ENCODE peak calls at places on chromosomes 4 and X, in eight cellular contexts. One of them, this sample, is unnamed.

GRCh38 chr4:2252530-2252924 is 9.4 kb downstream of the MXD4 start:
- DNase-seq in GM23248: no peak
- DNase-seq in HepG2: no peak
- DNase-seq in A673: no peak
- DNase-seq in mammary epithelial cell: no peak
- DNase-seq in PC-3: no peak
- DNase-seq in H1: no peak
- DNase-seq in endothelial cell of umbilical vein: no peak
- DNase-seq in this sample: no peak

GRCh38 chr4:137253949-137254348 is 278.3 kb downstream of the PCDH18 start:
- DNase-seq in mammary epithelial cell: no peak
- DNase-seq in A673: no peak
- DNase-seq in HepG2: no peak
- DNase-seq in PC-3: no peak
- DNase-seq in H1: no peak
- DNase-seq in endothelial cell of umbilical vein: no peak
- DNase-seq in GM23248: peak
- DNase-seq in this sample: no peak

GRCh38 chr4:165331316-165331715 is 3.8 kb downstream of the MSMO1 start:
- DNase-seq in mammary epithelial cell: no peak
- DNase-seq in H1: no peak
- DNase-seq in HepG2: no peak
- DNase-seq in endothelial cell of umbilical vein: no peak
- DNase-seq in PC-3: no peak
- DNase-seq in A673: peak
- DNase-seq in GM23248: peak
- DNase-seq in this sample: no peak

GRCh38 chr4:87002682-87003043 is 67.9 kb downstream of the AFF1 start:
- DNase-seq in PC-3: no peak
- DNase-seq in mammary epithelial cell: no peak
- DNase-seq in endothelial cell of umbilical vein: no peak
- DNase-seq in HepG2: no peak
- DNase-seq in GM23248: no peak
- DNase-seq in H1: no peak
- DNase-seq in A673: no peak
- DNase-seq in this sample: peak

GRCh38 chr4:155809835-155810234 is 51.0 kb downstream of the GUCY1B1 start:
- DNase-seq in PC-3: peak
- DNase-seq in GM23248: peak
- DNase-seq in H1: no peak
- DNase-seq in A673: peak
- DNase-seq in mammary epithelial cell: peak
- DNase-seq in endothelial cell of umbilical vein: peak
- DNase-seq in HepG2: peak
- DNase-seq in this sample: peak

GRCh38 chrX:118025193-118025592 is 91.4 kb downstream of the KLHL13 start:
- DNase-seq in A673: no peak
- DNase-seq in HepG2: no peak
- DNase-seq in endothelial cell of umbilical vein: no peak
- DNase-seq in mammary epithelial cell: no peak
- DNase-seq in GM23248: no peak
- DNase-seq in H1: no peak
- DNase-seq in PC-3: peak
- DNase-seq in this sample: no peak

GRCh38 chr4:151641167-151641566 is 119.6 kb downstream of the GATB start:
- DNase-seq in mammary epithelial cell: peak
- DNase-seq in H1: no peak
- DNase-seq in endothelial cell of umbilical vein: no peak
- DNase-seq in GM23248: peak
- DNase-seq in PC-3: peak
- DNase-seq in HepG2: peak
- DNase-seq in A673: no peak
- DNase-seq in this sample: no peak

GRCh38 chrX:40068048-40068447 is 29.7 kb downstream of the BCOR start:
- DNase-seq in H1: no peak
- DNase-seq in endothelial cell of umbilical vein: no peak
- DNase-seq in HepG2: no peak
- DNase-seq in A673: peak
- DNase-seq in GM23248: peak
- DNase-seq in PC-3: peak
- DNase-seq in mammary epithelial cell: peak
- DNase-seq in this sample: no peak

GRCh38 chr4:4386296-4386735 is 586 bp upstream of the NSG1 start:
- DNase-seq in mammary epithelial cell: peak
- DNase-seq in GM23248: no peak
- DNase-seq in endothelial cell of umbilical vein: no peak
- DNase-seq in A673: peak
- DNase-seq in HepG2: no peak
- DNase-seq in PC-3: no peak
- DNase-seq in H1: no peak
- DNase-seq in this sample: peak

GRCh38 chr4:184472540-184473264 is 1.6 kb downstream of the IRF2 start:
- DNase-seq in HepG2: peak
- DNase-seq in H1: no peak
- DNase-seq in PC-3: peak
- DNase-seq in endothelial cell of umbilical vein: peak
- DNase-seq in GM23248: peak
- DNase-seq in mammary epithelial cell: peak
- DNase-seq in A673: peak
- DNase-seq in this sample: peak

GRCh38 chr4:951594-952468 is 19.6 kb downstream of the TMEM175 start:
- DNase-seq in PC-3: no peak
- DNase-seq in GM23248: no peak
- DNase-seq in endothelial cell of umbilical vein: no peak
- DNase-seq in A673: no peak
- DNase-seq in HepG2: no peak
- DNase-seq in H1: no peak
- DNase-seq in mammary epithelial cell: no peak
- DNase-seq in this sample: no peak

GRCh38 chrX:115297189-115297588 is 7.7 kb downstream of the LUZP4 start:
- DNase-seq in H1: no peak
- DNase-seq in HepG2: no peak
- DNase-seq in PC-3: peak
- DNase-seq in mammary epithelial cell: no peak
- DNase-seq in GM23248: no peak
- DNase-seq in endothelial cell of umbilical vein: no peak
- DNase-seq in A673: no peak
- DNase-seq in this sample: no peak

GRCh38 chr4:153556441-153556815 is 90.3 kb downstream of the TMEM131L start:
- DNase-seq in HepG2: no peak
- DNase-seq in PC-3: peak
- DNase-seq in A673: no peak
- DNase-seq in H1: no peak
- DNase-seq in endothelial cell of umbilical vein: no peak
- DNase-seq in mammary epithelial cell: no peak
- DNase-seq in GM23248: no peak
- DNase-seq in this sample: no peak

GRCh38 chr4:184668511-184669114 is 19.1 kb downstream of the PRIMPOL start:
- DNase-seq in endothelial cell of umbilical vein: peak
- DNase-seq in GM23248: no peak
- DNase-seq in HepG2: no peak
- DNase-seq in H1: no peak
- DNase-seq in PC-3: no peak
- DNase-seq in mammary epithelial cell: no peak
- DNase-seq in A673: no peak
- DNase-seq in this sample: no peak

GRCh38 chr4:15162465-15163283 is 160.4 kb downstream of the CPEB2 start:
- DNase-seq in H1: no peak
- DNase-seq in endothelial cell of umbilical vein: peak
- DNase-seq in GM23248: peak
- DNase-seq in PC-3: peak
- DNase-seq in HepG2: peak
- DNase-seq in mammary epithelial cell: no peak
- DNase-seq in A673: peak
- DNase-seq in this sample: no peak

GRCh38 chr4:125765936-125766335 is 451.2 kb downstream of the FAT4 start:
- DNase-seq in mammary epithelial cell: no peak
- DNase-seq in endothelial cell of umbilical vein: no peak
- DNase-seq in GM23248: peak
- DNase-seq in PC-3: no peak
- DNase-seq in HepG2: no peak
- DNase-seq in H1: no peak
- DNase-seq in A673: no peak
- DNase-seq in this sample: no peak

DNA sequence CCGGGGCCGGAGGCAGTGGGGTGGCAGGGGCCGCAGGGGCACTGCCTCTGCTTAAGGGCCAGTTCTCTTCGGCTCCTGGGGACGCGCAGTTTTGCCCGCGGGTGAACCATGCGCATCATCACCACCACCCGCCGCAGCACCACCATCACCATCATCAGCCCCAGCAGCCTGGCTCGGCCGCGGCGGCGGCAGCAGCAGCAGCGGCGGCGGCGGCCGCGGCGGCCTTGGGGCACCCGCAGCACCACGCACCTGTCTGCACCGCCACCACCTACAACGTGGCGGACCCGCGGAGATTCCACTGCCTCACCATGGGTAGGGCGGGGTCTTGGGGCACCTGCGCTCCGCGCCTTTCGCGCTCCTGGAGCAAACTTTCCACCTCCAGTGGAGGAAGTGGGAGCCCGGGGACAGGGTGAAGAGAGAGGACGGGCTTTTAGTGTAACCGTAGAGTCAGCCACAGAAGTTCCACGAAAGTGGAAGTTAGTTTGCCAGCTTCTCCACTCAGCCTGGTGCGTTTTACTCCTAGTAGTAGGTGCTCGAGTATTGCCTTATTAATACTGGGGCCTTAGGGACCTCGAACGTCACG is 735 bp downstream of the GSX2 start:
- DNase-seq in endothelial cell of umbilical vein: no peak
- DNase-seq in A673: no peak
- DNase-seq in GM23248: peak
- DNase-seq in H1: no peak
- DNase-seq in PC-3: no peak
- DNase-seq in HepG2: no peak
- DNase-seq in mammary epithelial cell: no peak
- DNase-seq in this sample: peak
- TF ChIP-seq EZH2 in endothelial cell of umbilical vein: no peak
- TF ChIP-seq EZH2 in A673: peak
- TF ChIP-seq EZH2 in GM23248: peak
- TF ChIP-seq EZH2 in H1: peak
- TF ChIP-seq EZH2 in PC-3: no peak
- TF ChIP-seq EZH2 in HepG2: peak
- TF ChIP-seq EZH2 in mammary epithelial cell: no peak
- TF ChIP-seq EZH2 in this sample: peak

DNA sequence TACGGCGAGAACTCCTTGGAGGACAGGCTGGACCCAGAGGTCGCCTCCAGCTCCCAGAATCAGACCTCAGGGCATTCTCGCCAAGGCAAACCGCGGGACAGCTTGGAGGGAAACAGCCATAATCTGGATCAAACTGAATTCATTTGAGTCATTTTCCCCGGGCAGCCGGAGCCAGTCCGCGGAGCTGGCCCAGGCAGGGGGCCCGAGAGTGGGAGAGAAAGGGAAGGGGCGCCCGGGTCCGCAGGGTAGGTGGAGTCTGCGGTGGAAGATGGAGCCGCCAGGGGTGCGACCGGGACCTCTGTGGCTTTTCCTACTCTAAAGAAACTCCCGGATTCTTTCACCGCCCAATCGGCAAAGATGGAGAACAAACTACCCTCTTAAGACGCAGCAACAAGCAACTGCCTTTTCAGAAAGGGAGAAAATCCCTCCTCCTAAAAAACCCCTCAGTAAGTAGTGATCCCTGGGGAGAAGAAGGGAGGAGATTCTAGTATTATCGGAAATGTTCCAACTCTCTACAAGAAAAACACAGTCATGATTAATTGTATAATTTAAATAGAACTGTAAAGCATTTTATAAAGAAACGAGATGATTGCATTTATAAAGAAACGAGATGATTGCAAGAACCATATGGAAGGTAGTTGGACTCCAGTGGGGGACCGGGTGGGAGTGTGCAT is 5.1 kb downstream of the NKX3-2 start:
- DNase-seq in HepG2: no peak
- DNase-seq in endothelial cell of umbilical vein: no peak
- DNase-seq in A673: peak
- DNase-seq in H1: no peak
- DNase-seq in PC-3: no peak
- DNase-seq in mammary epithelial cell: no peak
- DNase-seq in GM23248: peak
- DNase-seq in this sample: peak
- TF ChIP-seq EZH2 in HepG2: no peak
- TF ChIP-seq EZH2 in endothelial cell of umbilical vein: no peak
- TF ChIP-seq EZH2 in A673: no peak
- TF ChIP-seq EZH2 in H1: peak
- TF ChIP-seq EZH2 in PC-3: no peak
- TF ChIP-seq EZH2 in mammary epithelial cell: peak
- TF ChIP-seq EZH2 in GM23248: no peak
- TF ChIP-seq EZH2 in this sample: peak

GRCh38 chrX:130109429-130110378 is 593 bp downstream of the ELF4 start:
- DNase-seq in GM23248: peak
- DNase-seq in mammary epithelial cell: no peak
- DNase-seq in HepG2: no peak
- DNase-seq in A673: peak
- DNase-seq in H1: no peak
- DNase-seq in PC-3: peak
- DNase-seq in endothelial cell of umbilical vein: no peak
- DNase-seq in this sample: peak
- TF ChIP-seq EZH2 in GM23248: no peak
- TF ChIP-seq EZH2 in mammary epithelial cell: no peak
- TF ChIP-seq EZH2 in HepG2: peak
- TF ChIP-seq EZH2 in A673: no peak
- TF ChIP-seq EZH2 in H1: peak
- TF ChIP-seq EZH2 in PC-3: no peak
- TF ChIP-seq EZH2 in endothelial cell of umbilical vein: no peak
- TF ChIP-seq EZH2 in this sample: peak

GRCh38 chr4:139817657-139818452 is 152.2 kb downstream of the MGST2 start:
- DNase-seq in endothelial cell of umbilical vein: no peak
- DNase-seq in mammary epithelial cell: peak
- DNase-seq in H1: no peak
- DNase-seq in A673: no peak
- DNase-seq in GM23248: peak
- DNase-seq in HepG2: no peak
- DNase-seq in PC-3: no peak
- DNase-seq in this sample: no peak
- TF ChIP-seq EZH2 in endothelial cell of umbilical vein: no peak
- TF ChIP-seq EZH2 in mammary epithelial cell: no peak
- TF ChIP-seq EZH2 in H1: no peak
- TF ChIP-seq EZH2 in A673: no peak
- TF ChIP-seq EZH2 in GM23248: no peak
- TF ChIP-seq EZH2 in HepG2: no peak
- TF ChIP-seq EZH2 in PC-3: no peak
- TF ChIP-seq EZH2 in this sample: no peak